ENCODE peak calls at places on chromosomes 16 and 17, in seven cellular contexts. Y, L, W, B, R, H and U are unnamed samples.

GRCh38 chr16:27317738-27318398 is 4.1 kb downstream of the IL4R start:
- DNase-seq in H (no peak), R (no peak), B (no peak), Y (no peak), W (no peak), L (no peak), U (no peak)

GRCh38 chr16:72798212-72798611 is 249.7 kb downstream of the ZFHX3 start:
- DNase-seq in W (no peak), B (no peak), L (no peak), H (no peak), Y (no peak), R (no peak), U (no peak)

GRCh38 chr17:6558932-6559752 is 2.8 kb upstream of the PITPNM3 start:
- DNase-seq in R (no peak), Y (no peak), W (no peak), L (no peak), H (peak), B (no peak), U (no peak)

GRCh38 chr17:16215965-16216316 is 607 bp upstream of the NCOR1 start:
- DNase-seq in H (no peak), L (no peak), W (peak), B (no peak), R (peak), Y (no peak), U (peak)

GRCh38 chr17:80431246-80432195 is 16.6 kb downstream of the ENDOV start:
- DNase-seq in W (no peak), R (no peak), B (no peak), Y (no peak), H (no peak), L (no peak), U (no peak)

GRCh38 chr17:54172654-54173316 is 350.1 kb downstream of the KIF2B start:
- DNase-seq in R (no peak), B (no peak), H (peak), Y (no peak), W (no peak), L (no peak), U (no peak)

GRCh38 chr17:20284018-20284417 is 183.3 kb downstream of the LGALS9B start:
- DNase-seq in B (no peak), W (no peak), L (no peak), Y (peak), R (no peak), H (no peak), U (no peak)

GRCh38 chr16:7866144-7866543 is 533.5 kb downstream of the RBFOX1 start:
- DNase-seq in H (no peak), B (no peak), Y (no peak), W (no peak), L (no peak), R (no peak), U (no peak)

GRCh38 chr17:6365187-6365943 is 69.6 kb downstream of the AIPL1 start:
- DNase-seq in B (no peak), Y (peak), H (peak), W (no peak), L (no peak), R (no peak), U (peak)

GRCh38 chr16:88358033-88358481 is 24.7 kb upstream of the ZNF469 start:
- DNase-seq in L (no peak), Y (no peak), R (no peak), H (no peak), B (no peak), W (no peak), U (no peak)

GRCh38 chr16:70705056-70705455 is 19.2 kb upstream of the MTSS2 start:
- DNase-seq in B (no peak), L (no peak), Y (no peak), H (no peak), W (no peak), R (no peak), U (no peak)

GRCh38 chr17:19933221-19933620 is 44.4 kb downstream of the AKAP10 start:
- DNase-seq in W (no peak), R (no peak), Y (no peak), L (no peak), B (no peak), H (no peak), U (no peak)

GRCh38 chr17:8332688-8333087 is 7.0 kb upstream of the ODF4 start:
- DNase-seq in B (no peak), W (no peak), H (no peak), Y (no peak), R (no peak), L (no peak), U (no peak)

GRCh38 chr17:83171661-83172060 is 92.3 kb downstream of the METRNL start:
- DNase-seq in L (no peak), W (no peak), H (no peak), Y (no peak), R (no peak), B (peak), U (peak)

GRCh38 chr16:50235581-50235980 is 30.8 kb upstream of the ADCY7 start:
- DNase-seq in L (no peak), W (no peak), B (no peak), H (no peak), Y (no peak), R (no peak), U (no peak)

GRCh38 chr17:45243750-45244149 is 18.1 kb downstream of the SPATA32 start:
- DNase-seq in Y (no peak), R (no peak), L (no peak), W (no peak), H (no peak), B (no peak), U (no peak)

GRCh38 chr17:81558941-81559806 is 7.0 kb upstream of the FAAP100 start:
- DNase-seq in Y (no peak), R (no peak), L (no peak), W (no peak), B (no peak), H (no peak), U (peak)

GRCh38 chr17:80924111-80924806 is 67.4 kb upstream of the CHMP6 start:
- DNase-seq in L (no peak), H (no peak), R (no peak), Y (no peak), B (no peak), W (no peak), U (no peak)

GRCh38 chr16:11045846-11046245 is 101.5 kb downstream of the CLEC16A start:
- DNase-seq in W (no peak), Y (no peak), H (peak), L (no peak), R (no peak), B (no peak), U (no peak)

GRCh38 chr17:48175692-48176450 is 68.3 kb downstream of the SNX11 start:
- DNase-seq in L (no peak), B (no peak), R (no peak), Y (no peak), W (no peak), H (no peak), U (no peak)

GRCh38 chr17:28466521-28467048 is 6.9 kb upstream of the SLC13A2 start:
- DNase-seq in B (no peak), R (peak), W (no peak), Y (no peak), H (no peak), L (no peak), U (no peak)

GRCh38 chr16:80347900-80348299 is 192.9 kb upstream of the DYNLRB2 start:
- DNase-seq in Y (no peak), W (no peak), L (no peak), H (peak), B (no peak), R (no peak), U (no peak)

GRCh38 chr17:14014647-14015046 is 54.7 kb upstream of the COX10 start:
- DNase-seq in B (no peak), W (no peak), R (no peak), H (no peak), Y (no peak), L (no peak), U (no peak)

GRCh38 chr16:77496934-77497333 is 62.1 kb upstream of the ADAMTS18 start:
- DNase-seq in H (no peak), W (no peak), L (no peak), Y (no peak), B (no peak), R (no peak), U (no peak)

GRCh38 chr17:14297161-14297851 is 3.6 kb upstream of the HS3ST3B1 start:
- DNase-seq in B (peak), H (peak), L (no peak), Y (no peak), W (no peak), R (no peak), U (peak)

GRCh38 chr16:23424292-23424958 is 28.6 kb downstream of the COG7 start:
- DNase-seq in L (no peak), B (no peak), H (peak), W (no peak), Y (no peak), R (no peak), U (no peak)

GRCh38 chr16:79253100-79253631 is 347.4 kb downstream of the MAF start:
- DNase-seq in Y (no peak), R (no peak), L (no peak), B (no peak), W (no peak), H (no peak), U (no peak)

GRCh38 chr16:11446566-11447119 is 101.4 kb downstream of the RMI2 start:
- DNase-seq in W (no peak), L (no peak), B (no peak), H (no peak), Y (no peak), R (no peak), U (no peak)

GRCh38 chr16:89133457-89134127 is 38.0 kb upstream of the CDH15 start:
- DNase-seq in Y (no peak), W (no peak), R (no peak), B (no peak), H (no peak), L (no peak), U (no peak)

GRCh38 chr17:42247734-42248133 is 28.5 kb downstream of the STAT5B start:
- DNase-seq in Y (peak), W (no peak), B (no peak), R (no peak), H (peak), L (no peak), U (no peak)

GRCh38 chr16:11788914-11789313 is 8.1 kb downstream of the ZC3H7A start:
- DNase-seq in W (no peak), B (no peak), H (no peak), Y (no peak), R (no peak), L (no peak), U (no peak)

GRCh38 chr16:12314786-12315185 is 338.3 kb downstream of the SNX29 start:
- DNase-seq in R (no peak), W (no peak), H (no peak), L (no peak), Y (no peak), B (no peak), U (no peak)

GRCh38 chr17:77273397-77274136 is 132.8 kb downstream of the SEC14L1 start:
- DNase-seq in L (no peak), H (peak), R (no peak), Y (no peak), B (no peak), W (no peak), U (no peak)

GRCh38 chr16:12646490-12647274 is 157.0 kb downstream of the CPPED1 start:
- DNase-seq in H (no peak), L (no peak), B (no peak), R (no peak), W (no peak), Y (no peak), U (no peak)

GRCh38 chr16:86072328-86073102 is 173.6 kb downstream of the IRF8 start:
- DNase-seq in Y (peak), H (peak), L (no peak), R (peak), W (peak), B (no peak), U (no peak)

GRCh38 chr17:37310940-37311339 is 64.8 kb upstream of the C17orf78 start:
- DNase-seq in Y (no peak), H (no peak), B (no peak), L (no peak), R (no peak), W (no peak), U (no peak)

DNA sequence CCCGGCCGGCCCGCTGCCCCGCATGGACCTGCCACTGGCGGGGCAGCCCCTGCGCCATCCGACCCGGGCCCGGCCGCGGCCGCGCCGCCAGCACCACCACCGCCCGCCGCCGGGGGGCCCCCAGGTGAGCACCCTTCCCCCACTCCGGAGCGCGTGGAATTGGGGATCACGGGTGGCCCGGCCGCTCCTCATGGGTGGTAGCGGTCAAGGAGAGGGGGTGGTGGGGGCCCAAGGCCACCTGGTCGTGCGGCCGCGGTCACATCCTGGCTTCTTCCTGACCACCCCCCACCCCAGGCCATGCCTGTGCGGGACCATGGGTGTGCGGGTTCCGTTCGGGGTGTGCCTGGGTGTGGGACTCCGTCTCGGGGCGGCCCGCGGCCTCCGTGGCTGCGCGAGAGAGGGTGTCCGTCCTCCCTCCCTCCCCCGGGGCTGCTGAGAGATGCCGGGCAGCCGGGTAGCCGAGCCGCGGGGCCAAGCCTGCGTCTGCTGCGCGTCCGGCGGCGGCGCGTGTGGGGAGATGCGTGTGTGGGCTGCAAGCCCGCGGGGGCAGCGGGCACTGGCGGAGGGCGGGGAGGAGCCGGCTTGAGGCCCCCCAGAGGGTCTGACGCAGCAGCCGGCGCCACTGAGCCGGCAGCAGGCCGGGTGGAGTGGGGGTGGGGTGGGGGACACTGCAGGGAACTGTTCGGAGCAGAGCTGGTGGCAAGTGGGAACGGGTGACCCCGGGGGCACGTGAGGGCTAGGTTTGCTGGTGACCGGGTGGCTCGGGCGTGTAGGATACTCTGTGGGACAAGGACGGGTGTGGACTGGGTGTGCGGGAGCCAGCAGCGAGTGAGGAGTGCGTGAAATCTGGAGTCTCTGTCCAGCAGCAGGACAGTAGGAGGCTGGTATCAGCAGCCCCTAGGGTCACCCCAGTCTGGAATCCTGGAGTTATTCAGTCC is 6.7 kb downstream of the ACD start:
- DNase-seq in L (no peak), R (no peak), B (no peak), H (no peak), Y (no peak), W (no peak), U (no peak)
- TF ChIP-seq CTCF in L (no peak), R (no peak), B (no peak), H (no peak), Y (peak), W (no peak), U (peak)

DNA sequence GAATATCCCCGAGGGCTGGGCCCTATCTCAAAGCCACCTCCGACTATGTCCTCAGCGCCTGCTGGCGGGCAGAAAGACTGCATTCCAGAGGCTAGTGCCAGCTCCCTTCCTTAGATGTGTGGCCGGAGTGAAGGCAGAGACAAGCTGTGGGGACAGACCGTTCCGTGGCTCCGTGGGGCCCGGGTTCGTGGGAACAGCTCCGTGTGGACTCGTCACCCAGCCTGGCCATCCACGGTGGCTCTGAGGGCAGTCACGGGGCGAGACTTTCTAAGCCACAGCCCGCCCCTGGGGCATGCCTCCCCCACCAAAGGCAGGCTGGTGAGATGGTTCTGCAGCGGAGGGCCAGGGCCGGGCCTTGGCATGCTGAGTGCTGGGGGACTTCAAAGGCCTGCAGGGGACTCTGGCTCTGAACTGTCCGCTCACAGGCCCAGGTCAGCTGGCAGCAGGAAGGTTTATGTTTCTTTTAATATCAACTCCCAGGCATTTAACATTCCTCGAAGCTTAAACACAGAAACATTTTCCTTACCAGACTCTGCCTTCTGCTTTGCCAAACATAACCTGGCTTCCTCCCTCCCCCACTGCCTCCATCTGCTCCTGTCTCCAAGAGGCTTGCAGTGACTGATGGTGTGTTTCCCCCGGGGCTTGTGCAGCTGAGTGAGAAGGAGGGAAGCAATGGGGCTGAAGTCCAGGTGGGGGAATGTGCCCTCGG is 50.4 kb downstream of the TIMM22 start:
- DNase-seq in W (no peak), B (no peak), Y (no peak), H (peak), R (no peak), L (peak), U (no peak)
- TF ChIP-seq CTCF in W (no peak), B (no peak), Y (no peak), H (no peak), R (no peak), L (peak), U (no peak)

DNA sequence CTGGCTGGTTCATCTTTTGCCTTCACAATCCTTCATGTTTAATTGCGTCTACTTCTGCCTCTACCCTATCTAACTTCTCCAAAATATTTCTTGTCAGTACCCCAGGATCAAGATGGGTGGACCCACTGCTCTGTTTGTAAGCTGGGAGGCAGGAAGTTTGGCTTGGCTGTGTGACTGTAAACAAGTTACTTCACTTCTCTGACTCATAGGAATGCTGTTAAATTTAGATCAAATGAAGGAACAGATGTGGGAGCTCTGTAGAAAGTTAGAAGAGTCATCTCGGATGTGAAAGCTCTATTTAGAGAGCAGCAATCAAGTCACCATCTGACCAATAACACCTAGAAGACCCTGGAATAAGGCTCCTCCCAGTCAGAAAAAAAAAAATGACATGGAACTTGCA is 55.2 kb upstream of the MRTFB start:
- DNase-seq in B (no peak), R (no peak), W (no peak), H (peak), Y (peak), L (no peak), U (no peak)
- TF ChIP-seq CTCF in B (no peak), R (no peak), W (no peak), H (peak), Y (peak), L (no peak), U (no peak)

DNA sequence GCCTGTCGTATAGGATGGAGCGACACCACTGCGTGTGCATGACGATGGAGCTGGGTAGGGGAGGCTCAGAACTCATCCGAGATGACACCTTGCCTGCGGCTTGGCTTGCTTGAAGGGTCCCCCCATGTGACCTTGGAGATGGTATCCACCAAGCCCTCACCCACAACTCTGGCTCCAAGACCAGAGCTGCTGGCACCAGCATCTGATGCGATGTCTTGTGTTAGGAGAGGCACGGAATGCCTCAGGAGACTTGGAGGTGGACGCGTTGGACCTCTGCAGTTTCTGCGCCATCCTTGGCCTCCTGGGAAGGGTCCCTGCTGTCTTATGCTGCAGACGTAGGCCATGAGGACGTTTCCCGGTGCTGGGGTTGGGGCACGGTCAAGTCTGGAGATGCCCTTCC is 7.8 kb downstream of the CRAMP1 start:
- DNase-seq in Y (no peak), B (no peak), W (no peak), H (no peak), L (no peak), R (no peak), U (no peak)
- TF ChIP-seq CTCF in Y (no peak), B (no peak), W (no peak), H (no peak), L (no peak), R (no peak), U (no peak)